ENCODE peak calls at places on chromosomes 2 and 18, in five cellular contexts. K is CD8-positive, alpha-beta memory T cell; H is GM23338; Z is hepatocyte; G is adrenal gland. O is an unnamed sample. For H3K4me1, the result is how much of the 10 kb centered on the place peaks cover.

GRCh38 chr2:205115516-205115915 is 566.8 kb upstream of the NRP2 start:
- DNase-seq in G (no peak), H (no peak), Z (no peak), K (no peak), O (no peak)

GRCh38 chr2:26974352-26974751 is 3.9 kb downstream of the MAPRE3 start:
- DNase-seq in G (no peak), K (no peak), H (no peak), Z (no peak), O (no peak)

GRCh38 chr18:74281639-74282358 is 10.0 kb downstream of the CYB5A start:
- DNase-seq in Z (no peak), H (no peak), G (peak), K (no peak), O (no peak)

GRCh38 chr2:64699712-64700111 is 46.0 kb upstream of the SERTAD2 start:
- DNase-seq in H (peak), Z (no peak), G (no peak), K (no peak), O (no peak)

GRCh38 chr18:79411614-79412526 is 16.1 kb downstream of the NFATC1 start:
- DNase-seq in Z (no peak), G (peak), K (no peak), H (peak), O (peak)

GRCh38 chr2:232485333-232485756 is 2.3 kb downstream of the ECEL1 start:
- DNase-seq in Z (no peak), K (no peak), G (no peak), H (peak), O (no peak)

GRCh38 chr2:233267516-233268245 is 16.2 kb downstream of the ATG16L1 start:
- DNase-seq in K (peak), Z (no peak), G (peak), H (no peak), O (no peak)

GRCh38 chr2:197306691-197307030 is 3.9 kb downstream of the ANKRD44 start:
- DNase-seq in G (peak), H (no peak), Z (no peak), K (no peak), O (peak)

GRCh38 chr2:223460774-223461211 is 141.4 kb downstream of the SCG2 start:
- DNase-seq in G (no peak), H (no peak), Z (no peak), K (no peak), O (no peak)

GRCh38 chr2:233593201-233593600 is 24.2 kb upstream of the UGT1A8 start:
- DNase-seq in Z (no peak), K (no peak), H (no peak), G (no peak), O (no peak)

GRCh38 chr18:70454705-70455322 is 166.0 kb downstream of the SOCS6 start:
- DNase-seq in Z (peak), H (peak), K (peak), G (peak), O (no peak)

GRCh38 chr18:64330161-64330560 is 181.3 kb upstream of the LINC00305 start:
- DNase-seq in H (peak), G (no peak), K (no peak), Z (peak), O (no peak)

GRCh38 chr2:118810766-118811165 is 36.7 kb downstream of the EN1 start:
- DNase-seq in Z (no peak), K (no peak), H (no peak), G (no peak), O (no peak)

GRCh38 chr2:209534228-209534627 is 110.4 kb downstream of the MAP2 start:
- DNase-seq in H (no peak), G (no peak), K (no peak), Z (no peak), O (no peak)

GRCh38 chr2:134247679-134248078 is 6.2 kb upstream of the MGAT5 start:
- DNase-seq in K (no peak), G (no peak), H (no peak), Z (no peak), O (no peak)

GRCh38 chr18:50051288-50051687 is 143.7 kb downstream of the MYO5B start:
- DNase-seq in G (peak), Z (peak), K (no peak), H (peak), O (no peak)

GRCh38 chr2:1605659-1606400 is 138.5 kb downstream of the PXDN start:
- DNase-seq in G (no peak), H (peak), Z (no peak), K (no peak), O (peak)

GRCh38 chr2:39243469-39244123 is at the start of gene CDKL4:
- DNase-seq in H (no peak), G (no peak), Z (no peak), K (peak), O (peak)

GRCh38 chr2:223197046-223197445 is 145.1 kb downstream of the KCNE4 start:
- DNase-seq in G (no peak), K (no peak), H (no peak), Z (no peak), O (no peak)

GRCh38 chr2:205885492-205886099 is 200.4 kb downstream of the INO80D start:
- DNase-seq in H (peak), K (peak), G (peak), Z (peak), O (peak)

DNA sequence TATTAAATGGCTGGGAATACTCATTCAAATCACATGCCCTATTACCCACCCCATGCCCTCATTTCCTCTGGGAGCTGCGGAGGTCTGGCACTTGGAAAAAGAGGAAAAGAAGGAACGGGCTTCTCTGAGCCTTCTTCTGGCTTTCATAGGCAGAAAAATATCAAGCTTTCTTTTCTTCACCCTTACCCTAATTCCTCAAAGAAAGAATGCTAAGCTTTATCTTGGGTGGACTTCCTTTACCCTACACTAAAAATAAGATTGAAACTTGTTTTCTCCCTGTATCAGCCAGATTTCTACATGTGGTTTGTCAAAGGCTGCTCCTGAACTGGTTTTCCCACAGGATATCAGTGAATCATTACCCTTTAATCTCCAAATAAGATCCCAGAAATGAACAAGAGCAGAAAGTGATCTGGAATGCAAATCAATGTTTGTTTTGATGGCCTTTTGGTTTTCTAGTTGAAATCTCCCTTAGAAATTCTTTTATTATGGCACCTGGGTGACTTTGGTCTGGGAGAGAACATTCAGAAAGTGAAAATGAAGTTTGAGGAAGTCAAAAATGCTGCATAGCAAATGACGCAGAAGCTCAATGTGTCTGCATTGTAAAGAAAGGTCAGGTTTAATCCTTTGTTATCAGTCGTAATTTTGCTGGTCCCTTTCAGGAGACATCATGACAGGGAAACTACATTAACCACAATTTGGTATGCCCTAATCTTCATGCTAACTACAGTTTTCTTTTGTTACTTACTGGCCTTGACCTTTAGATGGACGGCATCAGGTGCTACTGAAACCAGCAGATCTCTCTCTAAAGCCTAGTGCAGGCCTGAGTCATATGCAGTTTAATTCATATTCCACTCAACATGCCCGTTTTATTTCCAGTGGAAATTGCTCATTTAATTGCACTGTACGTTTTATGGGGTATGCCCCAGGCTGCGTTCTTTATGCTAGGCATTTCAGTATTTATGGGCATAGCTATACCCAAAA is 46.6 kb upstream of the HNRNPA3 start:
- DNase-seq in H (no peak), G (peak), Z (peak), K (peak), O (no peak)
- H3K4me3 ChIP-seq in H (no peak), G (peak), Z (peak), K (peak), O (peak)

GRCh38 chr2:189407944-189408209 is 33.4 kb upstream of the WDR75 start:
- DNase-seq in Z (no peak), K (no peak), H (no peak), G (no peak), O (no peak)

GRCh38 chr2:189408294-189408693 is 33.0 kb upstream of the WDR75 start:
- DNase-seq in K (no peak), G (no peak), Z (no peak), H (no peak), O (no peak)

GRCh38 chr2:189409647-189410046 is 31.6 kb upstream of the WDR75 start:
- DNase-seq in G (no peak), K (no peak), H (no peak), Z (no peak), O (no peak)

GRCh38 chr2:189407161-189407943 is 33.9 kb upstream of the WDR75 start:
- DNase-seq in G (no peak), K (no peak), H (no peak), Z (peak), O (no peak)

DNA sequence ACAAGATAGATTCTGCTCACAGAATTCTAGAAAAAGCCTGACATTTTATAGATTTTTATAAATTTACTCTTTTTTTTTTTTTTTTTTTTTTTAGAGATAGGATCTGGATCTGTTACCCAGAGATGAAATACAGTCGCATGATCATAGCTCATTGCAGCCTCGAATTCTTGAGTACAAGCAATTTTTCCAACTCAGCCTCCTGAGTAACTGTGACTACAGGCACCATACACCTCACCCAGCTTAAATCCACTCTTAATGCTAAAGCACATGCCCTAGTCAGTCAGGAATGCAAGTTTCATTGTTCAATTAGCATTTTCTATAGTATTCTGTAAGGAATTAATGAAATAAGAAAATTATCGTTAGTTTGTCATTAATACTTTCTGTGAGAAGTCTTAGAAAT is 32.1 kb upstream of the WDR75 start:
- DNase-seq in Z (peak), G (no peak), K (no peak), H (no peak), O (no peak)
- H3K4me1 ChIP-seq in Z (under half), G (under half), K (under half), H (under half), O (under half)

DNA sequence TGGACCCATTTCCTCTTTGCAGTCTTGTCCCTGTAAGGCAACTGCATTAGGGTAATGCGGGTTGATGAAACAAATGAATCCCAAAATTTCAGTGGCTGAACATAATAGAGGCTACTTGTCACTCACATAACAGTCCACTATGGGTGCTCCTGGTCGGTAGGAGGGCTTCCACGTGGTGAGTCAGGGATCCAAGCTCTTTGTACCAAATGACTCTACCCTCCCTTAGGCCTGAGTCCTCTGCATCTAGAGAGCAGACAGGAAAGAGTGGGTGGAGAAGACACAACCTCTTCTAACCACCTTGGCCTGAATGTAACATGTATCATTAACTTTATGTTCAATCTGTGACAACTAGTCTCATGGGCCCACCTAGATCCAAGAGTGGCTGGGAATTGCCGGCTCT is 86.2 kb upstream of the HAAO start:
- DNase-seq in Z (no peak), G (no peak), H (no peak), K (no peak), O (no peak)
- H3K27ac ChIP-seq in Z (no peak), G (peak), H (no peak), K (no peak), O (peak)

DNA sequence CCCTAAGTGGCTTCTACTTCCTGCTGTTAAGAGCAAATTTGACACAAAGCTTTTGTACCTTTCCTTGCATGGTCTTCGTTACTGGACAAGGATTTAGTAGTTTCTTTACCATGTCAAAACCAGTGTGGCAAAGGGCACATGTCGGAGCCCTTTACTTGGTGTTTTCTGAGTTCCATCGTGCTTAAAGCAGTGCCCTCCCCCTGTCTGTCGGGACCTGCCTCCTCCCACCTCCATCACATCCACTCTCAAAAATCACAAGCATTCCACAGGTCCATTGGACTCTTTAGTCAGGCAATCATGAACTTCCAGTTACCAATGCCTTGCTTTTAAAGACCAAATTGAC is 763 bp downstream of the CCDC141 start:
- DNase-seq in G (no peak), H (no peak), K (peak), Z (no peak), O (no peak)
- H3K4me3 ChIP-seq in G (no peak), H (peak), K (peak), Z (peak), O (peak)

DNA sequence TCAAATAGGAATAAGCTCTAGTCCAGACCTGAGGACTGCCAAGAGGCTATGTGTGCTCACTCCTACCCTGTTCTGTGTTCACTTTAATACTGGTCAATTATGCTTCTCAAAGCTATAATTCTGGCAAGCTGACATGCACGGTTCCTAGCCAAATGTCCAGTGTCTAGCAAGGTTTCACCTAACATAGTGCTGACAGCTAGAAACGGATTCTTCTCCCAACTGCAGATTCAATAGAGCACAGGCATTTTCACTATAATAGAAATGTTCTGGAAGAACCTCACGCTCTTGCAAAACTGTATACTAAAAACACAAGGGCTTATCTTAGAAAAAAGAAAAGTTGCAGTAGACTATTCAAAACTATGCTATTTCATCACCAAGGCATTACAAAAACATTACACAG is 45.1 kb downstream of the HDAC4 start:
- DNase-seq in Z (no peak), H (no peak), G (no peak), K (no peak), O (no peak)
- H3K4me1 ChIP-seq in Z (under half), H (under half), G (under half), K (under half), O (under half)

DNA sequence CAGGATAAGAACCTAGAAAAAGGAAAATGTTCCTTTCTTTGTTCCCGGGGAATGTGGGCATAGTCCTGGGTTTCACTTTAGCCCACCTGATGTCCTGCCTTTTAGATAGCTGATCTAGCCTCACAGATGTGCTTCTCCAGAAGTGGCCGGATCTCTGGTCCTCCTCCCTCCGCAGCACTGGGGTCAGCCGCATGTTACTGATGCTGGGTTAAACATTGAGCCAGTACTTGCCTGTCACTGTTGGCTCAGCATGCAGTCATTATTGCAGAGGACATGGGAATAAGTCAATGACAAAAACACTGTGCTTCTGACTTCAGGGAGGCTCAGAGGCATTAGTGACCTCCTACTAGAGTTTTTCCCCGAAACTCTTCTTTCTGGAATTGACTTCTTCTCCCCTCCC is 27.6 kb downstream of the NCK2 start:
- DNase-seq in Z (no peak), H (no peak), K (no peak), G (no peak), O (no peak)
- H3K27ac ChIP-seq in Z (peak), H (no peak), K (no peak), G (no peak), O (peak)

GRCh38 chr2:235669983-235670962 is 176.4 kb downstream of the AGAP1 start:
- DNase-seq in Z (peak), H (peak), K (no peak), G (peak), O (peak)

GRCh38 chr2:235672720-235673119 is 178.9 kb downstream of the AGAP1 start:
- DNase-seq in H (no peak), K (no peak), G (no peak), Z (no peak), O (no peak)

GRCh38 chr2:235668782-235669181 is 174.9 kb downstream of the AGAP1 start:
- DNase-seq in Z (no peak), K (no peak), G (no peak), H (no peak), O (no peak)

GRCh38 chr2:235669269-235669831 is 175.5 kb downstream of the AGAP1 start:
- DNase-seq in Z (peak), H (peak), K (no peak), G (peak), O (peak)

GRCh38 chr2:235670974-235671787 is 177.3 kb downstream of the AGAP1 start:
- DNase-seq in Z (peak), G (no peak), K (no peak), H (peak), O (no peak)
- H3K4me3 ChIP-seq in Z (peak), G (no peak), K (no peak), H (peak), O (peak)

GRCh38 chr2:62221141-62221540 is 25.2 kb downstream of the B3GNT2 start:
- DNase-seq in K (no peak), Z (no peak), G (peak), H (no peak), O (no peak)
- H3K4me1 ChIP-seq in K (half or more), Z (under half), G (under half), H (under half), O (half or more)

O was measured in left ventricle myocardium inferior.